ENCODE peak calls at places on chromosomes 16 and 17, in five cellular contexts. H, U, Q, J and I are unnamed samples.

GRCh38 chr17:56009795-56010715 is 143.2 kb upstream of the ANKFN1 start:
- DNase-seq in J (no peak), U (peak), Q (no peak), H (no peak), I (peak)

GRCh38 chr17:9241371-9241712 is 220.0 kb downstream of the NTN1 start:
- DNase-seq in J (no peak), U (no peak), Q (peak), H (no peak), I (no peak)

GRCh38 chr17:32536736-32537646 is 50.2 kb downstream of the CDK5R1 start:
- DNase-seq in J (no peak), H (no peak), U (no peak), Q (peak), I (no peak)

GRCh38 chr17:29061036-29061435 is 18.1 kb downstream of the PIPOX start:
- DNase-seq in J (no peak), Q (no peak), H (no peak), U (no peak), I (no peak)

GRCh38 chr17:72362466-72363335 is 241.9 kb downstream of the SOX9 start:
- DNase-seq in Q (peak), U (no peak), H (no peak), J (no peak), I (no peak)

GRCh38 chr17:57251211-57251787 is 5.0 kb upstream of the MSI2 start:
- DNase-seq in J (no peak), U (no peak), H (no peak), Q (no peak), I (no peak)

GRCh38 chr16:74713325-74713724 is 12.7 kb upstream of the MLKL start:
- DNase-seq in U (no peak), J (no peak), H (no peak), Q (no peak), I (no peak)

GRCh38 chr16:14489460-14489859 is 140.6 kb downstream of the PARN start:
- DNase-seq in H (no peak), U (peak), Q (peak), J (peak), I (no peak)

GRCh38 chr17:16483021-16483645 is 8.9 kb downstream of the LRRC75A start:
- DNase-seq in Q (no peak), J (no peak), U (no peak), H (no peak), I (no peak)

GRCh38 chr16:23642246-23642774 is 1.0 kb downstream of the DCTN5 start:
- DNase-seq in Q (peak), U (no peak), J (no peak), H (no peak), I (no peak)

DNA sequence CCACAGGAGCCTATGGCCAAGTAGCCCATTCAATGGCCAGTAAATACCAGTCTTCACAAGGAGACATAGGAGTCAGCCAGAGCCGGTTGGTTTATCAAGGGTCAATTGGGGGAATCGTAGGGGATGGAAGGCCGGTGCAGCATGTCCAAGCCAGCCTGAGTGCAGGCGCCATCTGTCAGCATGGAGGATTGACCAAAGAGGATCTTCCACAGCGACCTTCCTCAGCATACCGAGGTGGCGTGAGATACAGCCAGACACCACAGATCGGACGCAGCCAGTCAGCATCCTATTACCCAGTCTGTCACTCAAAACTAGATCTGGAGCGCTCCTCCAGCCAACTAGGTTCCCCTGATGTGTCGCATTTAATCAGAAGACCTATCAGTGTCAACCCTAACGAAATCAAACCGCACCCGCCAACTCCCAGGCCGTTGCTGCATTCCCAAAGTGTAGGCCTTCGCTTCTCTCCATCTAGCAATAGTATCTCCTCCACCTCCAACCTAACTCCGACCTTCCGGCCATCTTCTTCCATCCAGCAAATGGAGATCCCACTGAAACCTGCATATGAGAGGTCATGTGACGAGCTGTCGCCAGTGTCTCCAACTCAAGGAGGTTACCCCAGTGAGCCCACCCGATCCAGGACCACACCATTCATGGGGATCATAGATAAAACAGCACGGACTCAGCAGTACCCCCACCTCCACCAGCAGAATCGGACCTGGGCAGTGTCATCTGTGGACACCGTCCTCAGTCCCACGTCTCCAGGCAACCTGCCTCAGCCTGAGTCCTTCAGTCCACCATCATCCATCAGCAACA is 25.0 kb downstream of the CYB561 start:
- DNase-seq in H (no peak), J (no peak), Q (no peak), U (no peak), I (no peak)
- H2BK12ac ChIP-seq in H (no peak), J (no peak), Q (no peak), U (no peak), I (no peak)

GRCh38 chr16:55091871-55092230 is 161.2 kb downstream of the IRX5 start:
- DNase-seq in Q (no peak), H (no peak), J (no peak), U (no peak), I (no peak)

GRCh38 chr16:55089600-55089999 is 158.9 kb downstream of the IRX5 start:
- DNase-seq in Q (no peak), J (no peak), U (no peak), H (no peak), I (no peak)

GRCh38 chr16:55088098-55088497 is 157.4 kb downstream of the IRX5 start:
- DNase-seq in U (no peak), H (no peak), Q (no peak), J (no peak), I (no peak)

GRCh38 chr16:55091213-55091870 is 160.7 kb downstream of the IRX5 start:
- DNase-seq in U (peak), Q (no peak), H (no peak), J (no peak), I (no peak)
- H2BK12ac ChIP-seq in U (no peak), Q (no peak), H (no peak), J (no peak), I (no peak)

GRCh38 chr16:27859020-27859419 is 204.5 kb downstream of the GSG1L start:
- DNase-seq in J (no peak), Q (no peak), U (peak), H (peak), I (no peak)

GRCh38 chr16:27860091-27860490 is 203.4 kb downstream of the GSG1L start:
- DNase-seq in H (no peak), U (no peak), J (no peak), Q (no peak), I (no peak)

GRCh38 chr16:27867122-27868110 is 196.1 kb downstream of the GSG1L start:
- DNase-seq in Q (peak), U (peak), J (peak), H (peak), I (peak)

GRCh38 chr16:27863377-27863776 is 200.1 kb downstream of the GSG1L start:
- DNase-seq in J (no peak), Q (no peak), U (no peak), H (no peak), I (no peak)

GRCh38 chr16:27862953-27863352 is 200.6 kb downstream of the GSG1L start:
- DNase-seq in Q (no peak), J (no peak), U (no peak), H (no peak), I (no peak)
- H2BK12ac ChIP-seq in Q (no peak), J (no peak), U (no peak), H (no peak), I (no peak)

GRCh38 chr16:51408357-51408756 is 257.3 kb upstream of the SALL1 start:
- DNase-seq in Q (peak), U (no peak), H (no peak), J (no peak), I (no peak)

GRCh38 chr16:51407199-51407598 is 256.1 kb upstream of the SALL1 start:
- DNase-seq in U (no peak), Q (no peak), H (no peak), J (no peak), I (no peak)

GRCh38 chr16:51407921-51408320 is 256.9 kb upstream of the SALL1 start:
- DNase-seq in U (no peak), H (no peak), J (no peak), Q (no peak), I (no peak)

GRCh38 chr16:51410125-51410524 is 259.1 kb upstream of the SALL1 start:
- DNase-seq in U (no peak), J (no peak), Q (no peak), H (no peak), I (no peak)

GRCh38 chr16:51409001-51409675 is 258.1 kb upstream of the SALL1 start:
- DNase-seq in Q (peak), J (no peak), H (no peak), U (no peak), I (no peak)
- H2BK12ac ChIP-seq in Q (peak), J (no peak), H (no peak), U (no peak), I (no peak)

DNA sequence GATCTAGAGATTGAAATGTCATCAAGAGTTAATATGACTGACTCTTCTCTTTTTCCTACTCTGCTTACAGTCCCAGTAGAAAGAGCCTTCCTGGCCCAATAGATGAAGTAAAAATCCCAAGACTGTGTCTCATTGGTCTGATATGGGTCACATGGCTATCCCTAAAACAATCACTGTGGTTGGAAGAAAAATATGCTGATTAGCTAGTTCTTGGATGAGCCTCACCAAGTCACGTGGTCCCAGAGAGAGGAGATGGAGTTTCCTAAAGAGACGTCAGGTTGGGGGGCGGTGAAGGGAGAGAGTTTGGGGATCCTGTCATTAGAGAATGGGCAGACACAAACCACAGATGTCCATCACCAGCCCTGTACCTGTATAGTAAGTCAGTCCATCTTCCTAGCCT is 466.3 kb downstream of the HAPSTR1 start:
- DNase-seq in U (no peak), Q (no peak), H (no peak), J (no peak), I (no peak)
- H2BK12ac ChIP-seq in U (no peak), Q (no peak), H (no peak), J (no peak), I (no peak)

GRCh38 chr16:48367443-48368049 is 17.7 kb downstream of the SIAH1 start:
- DNase-seq in Q (no peak), H (no peak), J (no peak), U (no peak), I (no peak)

GRCh38 chr16:48365030-48365600 is 20.1 kb downstream of the SIAH1 start:
- DNase-seq in Q (no peak), U (no peak), H (no peak), J (no peak), I (no peak)

GRCh38 chr16:48369765-48370164 is 15.4 kb downstream of the SIAH1 start:
- DNase-seq in U (no peak), H (no peak), Q (no peak), J (no peak), I (no peak)

GRCh38 chr16:48365601-48366164 is 19.5 kb downstream of the SIAH1 start:
- DNase-seq in Q (peak), H (peak), U (peak), J (peak), I (peak)

GRCh38 chr16:48366165-48367093 is 18.8 kb downstream of the SIAH1 start:
- DNase-seq in J (peak), Q (peak), H (no peak), U (peak), I (no peak)
- H2BK12ac ChIP-seq in J (no peak), Q (no peak), H (peak), U (no peak), I (no peak)

GRCh38 chr17:70074236-70074830 is 692 bp upstream of the KCNJ16 start:
- DNase-seq in J (no peak), H (no peak), U (no peak), Q (no peak), I (no peak)

GRCh38 chr17:70073799-70074198 is 1.2 kb upstream of the KCNJ16 start:
- DNase-seq in U (no peak), J (no peak), Q (no peak), H (no peak), I (no peak)

GRCh38 chr17:70071620-70072019 is 3.4 kb upstream of the KCNJ16 start:
- DNase-seq in Q (no peak), U (no peak), H (no peak), J (no peak), I (no peak)

GRCh38 chr17:70073326-70073725 is 1.7 kb upstream of the KCNJ16 start:
- DNase-seq in Q (no peak), U (no peak), H (no peak), J (peak), I (no peak)

GRCh38 chr17:70072900-70073299 is 2.1 kb upstream of the KCNJ16 start:
- DNase-seq in H (no peak), J (no peak), U (no peak), Q (no peak), I (no peak)
- H2BK12ac ChIP-seq in H (no peak), J (no peak), U (no peak), Q (no peak), I (no peak)

GRCh38 chr16:25009822-25010221 is 5.3 kb downstream of the ARHGAP17 start:
- DNase-seq in Q (peak), J (no peak), H (no peak), U (no peak), I (no peak)
- H2BK12ac ChIP-seq in Q (no peak), J (no peak), H (no peak), U (no peak), I (no peak)